ENCODE peak calls at places on chromosomes 3 and 15, in four cellular contexts. Z is hepatocyte, Y is PC-9, G is DND-41. H is an unnamed sample.

GRCh38 chr3:65558821-65559220 is 479.9 kb downstream of the MAGI1 start:
- DNase-seq in Z (no peak), Y (no peak), G (no peak), H (no peak)

GRCh38 chr3:159144472-159144871 is 342.6 kb downstream of the MFSD1 start:
- DNase-seq in Z (no peak), Y (no peak), G (no peak), H (no peak)

GRCh38 chr15:80898040-80898439 is 91.6 kb downstream of the MESD start:
- DNase-seq in Z (no peak), Y (peak), G (no peak), H (no peak)

GRCh38 chr3:100577382-100578008 is 31.9 kb upstream of the ADGRG7 start:
- DNase-seq in Z (no peak), Y (no peak), G (no peak), H (no peak)

GRCh38 chr3:127691974-127692373 is 19.2 kb downstream of the ABTB1 start:
- DNase-seq in Z (no peak), Y (no peak), G (no peak), H (no peak)

GRCh38 chr3:65551945-65552344 is 486.8 kb downstream of the MAGI1 start:
- DNase-seq in Z (no peak), Y (no peak), G (no peak), H (no peak)

GRCh38 chr3:45124379-45124778 is 21.8 kb downstream of the CDCP1 start:
- DNase-seq in Z (no peak), Y (peak), G (no peak), H (peak)

GRCh38 chr3:124772081-124772831 is 42.0 kb downstream of the UMPS start:
- DNase-seq in Z (peak), Y (no peak), G (no peak), H (no peak)

GRCh38 chr3:141844108-141844507 is 32.3 kb upstream of the ATP1B3 start:
- DNase-seq in Z (no peak), Y (no peak), G (no peak), H (no peak)

GRCh38 chr3:141844812-141845211 is 31.6 kb upstream of the ATP1B3 start:
- DNase-seq in Z (no peak), Y (no peak), G (no peak), H (no peak)

GRCh38 chr3:141845407-141846049 is 30.9 kb upstream of the ATP1B3 start:
- DNase-seq in Z (peak), Y (no peak), G (peak), H (no peak)

GRCh38 chr3:141849056-141849814 is 27.2 kb upstream of the ATP1B3 start:
- DNase-seq in Z (no peak), Y (no peak), G (no peak), H (no peak)

GRCh38 chr3:141846050-141846433 is 30.4 kb upstream of the ATP1B3 start:
- DNase-seq in Z (no peak), Y (no peak), G (no peak), H (no peak)
- H3K4me2 ChIP-seq in Z (no peak), Y (no peak), G (no peak), H (no peak)

DNA sequence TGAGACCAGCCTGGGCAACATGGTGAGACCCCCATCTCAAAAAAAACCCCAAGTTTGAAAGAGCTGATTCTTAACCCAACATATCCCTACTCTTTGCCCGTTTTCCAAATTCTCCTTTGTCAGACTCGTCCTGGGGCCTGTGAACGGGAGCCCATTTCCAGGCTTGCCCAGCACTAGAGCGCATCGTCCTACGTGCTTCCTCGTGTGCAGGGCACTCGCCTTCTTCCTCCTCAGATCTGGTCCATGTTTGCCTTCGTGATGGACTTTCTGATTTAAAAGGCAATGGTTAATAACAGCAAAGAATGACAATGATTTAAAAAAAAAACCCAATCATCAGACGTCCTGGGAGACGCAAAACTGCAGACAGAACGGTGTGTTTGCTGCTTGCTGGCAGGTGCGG is 10.1 kb downstream of the MELTF start:
- DNase-seq in Z (no peak), Y (no peak), G (no peak), H (no peak)
- TF ChIP-seq EZH2 in Z (no peak), Y (no peak), G (no peak), H (no peak)

DNA sequence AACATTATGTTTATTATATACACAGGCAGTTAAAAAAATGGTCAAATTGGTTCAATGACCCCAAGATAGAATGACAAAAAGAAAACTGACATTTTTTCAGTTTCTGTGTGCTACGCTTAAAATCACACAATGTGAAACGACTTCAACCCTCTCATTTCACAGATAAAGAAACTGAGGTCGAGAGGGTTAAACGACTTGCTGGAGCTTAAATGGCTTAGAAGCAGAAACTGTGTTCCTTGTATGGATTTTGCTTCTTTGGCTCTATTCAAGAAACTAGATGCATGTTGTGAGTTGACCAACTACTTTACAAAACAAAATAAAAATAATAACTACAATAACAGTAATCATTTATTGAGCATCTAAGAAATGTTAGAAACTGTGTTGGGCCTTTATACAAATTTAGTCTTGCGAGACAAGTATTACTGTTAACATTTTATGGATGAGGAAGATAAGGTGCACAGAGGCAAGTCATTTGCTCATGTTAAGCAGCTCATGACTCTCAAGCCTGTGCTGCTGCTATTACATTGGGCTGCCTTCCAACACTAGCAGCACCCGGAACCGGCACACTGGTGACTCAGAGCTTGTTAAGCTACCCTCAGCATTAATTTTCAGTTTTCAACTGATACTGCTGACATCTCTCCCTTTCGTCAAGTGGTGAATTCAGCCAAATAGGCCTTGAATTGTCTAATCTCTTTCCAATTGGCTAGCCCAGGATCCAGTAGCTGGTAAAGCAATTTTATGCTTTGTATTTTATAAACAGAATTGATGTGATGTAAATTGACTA is 487.6 kb downstream of the NAALADL2 start:
- DNase-seq in Z (peak), Y (no peak), G (no peak), H (peak)
- H3K4me2 ChIP-seq in Z (no peak), Y (no peak), G (no peak), H (peak)

GRCh38 chr3:43735618-43736017 is 44.9 kb downstream of the ABHD5 start:
- DNase-seq in Z (peak), Y (no peak), G (no peak), H (no peak)

GRCh38 chr3:43737001-43737440 is 46.3 kb downstream of the ABHD5 start:
- DNase-seq in Z (peak), Y (no peak), G (no peak), H (no peak)

GRCh38 chr3:43733459-43734384 is 43.0 kb downstream of the ABHD5 start:
- DNase-seq in Z (no peak), Y (no peak), G (no peak), H (no peak)

GRCh38 chr3:43738305-43738704 is 47.6 kb downstream of the ABHD5 start:
- DNase-seq in Z (no peak), Y (no peak), G (no peak), H (no peak)

DNA sequence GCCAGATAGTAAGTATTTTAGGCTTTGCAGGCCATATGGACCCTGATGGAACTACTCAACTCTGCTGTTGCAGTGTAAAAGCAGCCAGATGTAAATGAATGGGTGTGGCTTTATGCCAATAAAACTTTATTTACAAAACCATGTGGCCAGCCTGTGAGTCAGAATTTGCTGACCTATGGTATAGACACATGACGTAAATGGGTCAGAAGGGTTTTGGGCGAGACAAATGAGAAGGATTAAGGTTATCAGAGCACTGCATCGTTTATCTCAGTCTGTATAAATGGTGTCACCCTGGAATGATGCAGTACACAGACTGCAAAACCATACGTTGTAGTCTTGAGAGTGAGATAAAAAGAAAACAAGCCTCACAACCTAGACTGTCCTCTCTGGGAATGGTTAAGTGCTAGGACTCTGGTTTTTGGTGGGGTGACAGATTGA is 45.8 kb downstream of the ABHD5 start:
- DNase-seq in Z (peak), Y (peak), G (no peak), H (peak)
- TF ChIP-seq EZH2 in Z (no peak), Y (no peak), G (no peak), H (no peak)

GRCh38 chr15:68227806-68228142 is 1.8 kb downstream of the CLN6 start:
- DNase-seq in Z (no peak), Y (no peak), G (no peak), H (no peak)
- H3K4me2 ChIP-seq in Z (peak), Y (peak), G (peak), H (peak)

DNA sequence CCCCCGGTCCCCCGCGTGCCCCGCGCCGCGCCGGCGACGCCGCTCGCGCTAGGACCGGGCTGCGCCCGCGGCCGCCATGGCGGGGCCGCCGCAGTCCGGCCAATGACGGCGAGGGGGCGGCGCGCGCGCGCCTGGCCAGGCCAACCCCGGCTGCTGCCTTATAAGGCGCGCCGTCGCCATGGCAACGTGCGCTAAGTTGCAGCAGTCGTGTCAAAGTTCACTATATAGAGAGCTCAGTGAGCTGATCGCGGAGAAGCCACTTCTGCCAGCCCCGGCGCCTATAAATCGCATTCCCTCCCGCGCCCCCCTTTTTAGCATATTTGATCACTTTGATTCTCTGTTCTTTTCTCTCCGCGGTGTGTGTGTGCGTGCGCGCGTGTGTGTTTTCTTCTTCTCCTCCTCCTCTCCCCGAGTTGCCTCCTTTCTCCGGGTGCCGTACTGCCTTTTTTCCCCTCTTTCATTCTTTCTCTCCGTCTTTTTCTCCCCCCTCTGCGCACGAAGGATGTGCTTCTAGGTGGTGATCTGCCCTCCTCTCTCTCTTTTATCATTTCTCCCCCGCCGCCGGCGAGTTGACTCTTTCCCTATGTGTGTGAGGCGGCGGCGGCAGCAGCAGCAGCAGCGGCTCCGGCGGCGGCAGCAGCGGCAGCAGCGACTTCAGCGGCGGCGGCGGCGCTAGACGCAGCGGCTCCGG is at the start of gene NR2F2:
- DNase-seq in Z (peak), Y (peak), G (no peak), H (peak)
- TF ChIP-seq EZH2 in Z (no peak), Y (no peak), G (no peak), H (no peak)

DNA sequence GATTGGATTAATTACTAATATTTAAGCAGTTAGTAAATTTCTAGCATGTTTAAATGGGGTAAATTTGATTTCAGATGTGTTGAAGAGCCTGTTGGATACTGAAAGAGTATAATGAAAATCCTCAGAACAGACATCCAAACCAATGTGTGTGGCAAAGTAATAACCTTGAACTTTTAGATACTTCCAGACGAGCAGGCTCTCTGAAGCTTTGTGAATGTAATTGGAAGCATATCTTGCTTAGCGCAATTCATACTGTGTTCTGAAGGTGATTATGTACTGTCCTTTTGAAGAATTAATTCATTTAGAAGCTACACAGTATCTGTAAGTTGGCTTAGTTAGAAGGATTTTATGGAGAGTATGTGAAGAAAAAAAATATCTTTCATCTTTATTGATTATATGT is 161.8 kb downstream of the CBLB start:
- DNase-seq in Z (no peak), Y (no peak), G (no peak), H (no peak)
- H3K4me2 ChIP-seq in Z (no peak), Y (no peak), G (no peak), H (no peak)

DNA sequence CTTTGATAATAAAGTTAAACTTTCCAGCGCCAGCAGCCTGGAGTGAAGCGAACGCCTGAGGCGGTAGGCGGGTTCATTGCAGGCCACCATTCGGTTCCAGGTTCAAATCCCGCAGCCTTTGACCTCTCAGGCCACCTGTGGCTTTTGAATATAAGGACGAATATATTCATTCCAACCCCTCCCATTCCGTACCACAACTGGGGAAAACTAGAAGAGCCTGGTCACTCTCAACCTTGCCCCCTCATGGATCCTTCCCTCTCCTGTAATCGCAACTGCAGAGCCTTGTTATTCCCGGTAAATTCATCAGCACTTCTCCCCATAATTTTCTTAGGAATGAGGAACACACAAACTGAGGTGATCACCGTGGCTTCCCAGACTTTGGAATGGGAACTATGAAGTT is 35.2 kb downstream of the ZIC4 start:
- DNase-seq in Z (no peak), Y (no peak), G (no peak), H (no peak)
- TF ChIP-seq EZH2 in Z (no peak), Y (no peak), G (no peak), H (no peak)